ENCODE peak calls at places on chromosomes 4 and X, in ten cellular contexts. V is transverse colon, L is neural progenitor cell, X is WERI-Rb-1, A is GM13977, N is body of pancreas, K is cardiac fibroblast, G is progenitor cell of endocrine pancreas, F is suprapubic skin, S is A549. H is an unnamed sample.

GRCh38 chr4:139692300-139693012 is 26.8 kb downstream of the MGST2 start:
- DNase-seq in V (no peak), L (peak; percentile 24), X (peak; percentile 58), A (no peak), N (peak; percentile 20), K (no peak), G (no peak), F (no peak), S (peak; percentile 11), H (peak; percentile 27)

GRCh38 chr4:148574502-148574901 is 132.3 kb upstream of the NR3C2 start:
- DNase-seq in V (no peak), L (no peak), X (no peak), A (no peak), N (no peak), K (peak; percentile 42), G (no peak), F (no peak), S (no peak), H (no peak)

GRCh38 chr4:114249561-114250356 is 270.3 kb upstream of the ARSJ start:
- DNase-seq in V (no peak), L (no peak), X (no peak), A (no peak), N (no peak), K (no peak), G (no peak), F (no peak), S (no peak), H (no peak)

GRCh38 chrX:101485212-101486064 is at the start of gene ARMCX4:
- DNase-seq in V (peak; percentile 18), L (peak; percentile 82), X (peak; percentile 11), A (no peak), N (peak; percentile 75), K (peak; percentile 40), G (peak; percentile 38), F (no peak), S (no peak), H (peak; percentile 82)

GRCh38 chr4:72629540-72629939 is 60.5 kb upstream of the ADAMTS3 start:
- DNase-seq in V (no peak), L (no peak), X (no peak), A (no peak), N (no peak), K (peak; percentile 53), G (no peak), F (no peak), S (no peak), H (no peak)

GRCh38 chr4:158094413-158095110 is 78.3 kb downstream of the GASK1B start:
- DNase-seq in V (no peak), L (no peak), X (no peak), A (no peak), N (peak; percentile 64), K (peak; percentile 50), G (peak; percentile 9), F (no peak), S (peak; percentile 28), H (peak; percentile 84)

GRCh38 chr4:94621491-94622080 is 136.2 kb upstream of the BMPR1B start:
- DNase-seq in V (no peak), L (peak; percentile 64), X (peak; percentile 19), A (peak; percentile 48), N (peak; percentile 12), K (peak; percentile 73), G (no peak), F (no peak), S (peak; percentile 57), H (peak; percentile 25)

GRCh38 chrX:34918856-34919255 is 23.7 kb upstream of the FAM47B start:
- DNase-seq in V (no peak), L (peak; percentile 74), X (peak; percentile 27), A (no peak), N (peak; percentile 24), K (peak; percentile 76), G (no peak), F (no peak), S (peak; percentile 70), H (no peak)

GRCh38 chrX:14717949-14718348 is 154.9 kb downstream of the FANCB start:
- DNase-seq in V (no peak), L (no peak), X (no peak), A (no peak), N (no peak), K (no peak), G (no peak), F (no peak), S (no peak), H (no peak)

GRCh38 chr4:181258569-181258968 is 984.6 kb upstream of the TENM3 start:
- DNase-seq in V (no peak), L (peak; percentile 30), X (no peak), A (no peak), N (no peak), K (no peak), G (no peak), F (no peak), S (no peak), H (no peak)

GRCh38 chrX:3120426-3120825 is 79.2 kb downstream of the ARSF start:
- DNase-seq in V (no peak), L (no peak), X (no peak), A (no peak), N (no peak), K (no peak), G (no peak), F (no peak), S (no peak), H (no peak)

GRCh38 chr4:65538571-65538970 is 131.7 kb downstream of the EPHA5 start:
- DNase-seq in V (no peak), L (no peak), X (no peak), A (no peak), N (no peak), K (peak; percentile 69), G (no peak), F (no peak), S (peak; percentile 12), H (no peak)

GRCh38 chr4:78169728-78170127 is 112.6 kb downstream of the FRAS1 start:
- DNase-seq in V (no peak), L (no peak), X (no peak), A (no peak), N (no peak), K (no peak), G (no peak), F (no peak), S (no peak), H (no peak)

GRCh38 chr4:39085891-39086290 is 23.9 kb downstream of the KLHL5 start:
- DNase-seq in V (no peak), L (no peak), X (no peak), A (no peak), N (no peak), K (no peak), G (no peak), F (no peak), S (no peak), H (no peak)

GRCh38 chrX:140948827-140949226 is 53.6 kb upstream of the SPANXB1 start:
- DNase-seq in V (no peak), L (no peak), X (no peak), A (no peak), N (no peak), K (no peak), G (no peak), F (no peak), S (no peak), H (no peak)

GRCh38 chr4:8746523-8747466 is 124.8 kb downstream of the HMX1 start:
- DNase-seq in V (no peak), L (no peak), X (peak; percentile 4), A (no peak), N (no peak), K (no peak), G (no peak), F (peak; percentile 5), S (no peak), H (no peak)

GRCh38 chr4:8745828-8746225 is 125.8 kb downstream of the HMX1 start:
- DNase-seq in V (no peak), L (no peak), X (peak; percentile 1), A (no peak), N (no peak), K (no peak), G (no peak), F (peak; percentile 20), S (no peak), H (no peak)

GRCh38 chr4:8742546-8742945 is 129.1 kb downstream of the HMX1 start:
- DNase-seq in V (no peak), L (no peak), X (no peak), A (no peak), N (no peak), K (no peak), G (no peak), F (no peak), S (no peak), H (no peak)

GRCh38 chr4:8745036-8745827 is 126.4 kb downstream of the HMX1 start:
- DNase-seq in V (no peak), L (peak; percentile 47), X (peak; percentile 81), A (no peak), N (no peak), K (no peak), G (no peak), F (peak; percentile 18), S (no peak), H (no peak)

GRCh38 chr4:8744083-8744805 is 127.4 kb downstream of the HMX1 start:
- DNase-seq in V (no peak), L (no peak), X (peak; percentile 23), A (no peak), N (no peak), K (no peak), G (no peak), F (no peak), S (no peak), H (no peak)
- TF ChIP-seq CTCF in V (no peak), L (peak; percentile 10), X (peak; percentile 69), A (no peak), N (no peak), K (no peak), G (no peak), F (no peak), S (no peak), H (no peak)

DNA sequence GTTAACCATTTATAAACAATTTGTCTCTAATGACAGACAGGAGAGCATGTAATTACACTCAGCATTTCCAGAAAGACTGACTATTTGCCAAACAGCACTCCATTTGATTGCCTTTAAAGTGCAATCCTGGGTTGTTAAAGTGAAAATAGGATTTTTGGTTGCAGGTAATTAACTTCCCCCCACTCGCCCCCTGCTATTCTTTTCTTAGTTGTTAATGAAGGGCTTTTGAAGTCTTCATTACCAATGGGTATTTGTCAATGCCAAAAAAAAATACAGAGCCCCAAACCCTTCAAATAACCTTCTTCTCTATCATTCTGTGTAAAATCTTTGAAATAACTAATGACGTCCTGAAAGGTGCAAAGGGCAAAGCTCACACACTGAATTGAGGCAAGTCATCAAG is 825.6 kb downstream of the STPG2 start:
- DNase-seq in V (no peak), L (peak; percentile 65), X (no peak), A (no peak), N (no peak), K (no peak), G (no peak), F (no peak), S (no peak), H (no peak)
- TF ChIP-seq CTCF in V (no peak), L (no peak), X (no peak), A (no peak), N (no peak), K (no peak), G (no peak), F (no peak), S (no peak), H (no peak)

GRCh38 chr4:45453258-45453841 is 670.5 kb downstream of the GABRG1 start:
- DNase-seq in V (no peak), L (peak; percentile 68), X (peak; percentile 36), A (peak; percentile 39), N (no peak), K (peak; percentile 10), G (no peak), F (no peak), S (peak; percentile 9), H (peak; percentile 15)
- TF ChIP-seq CTCF in V (peak; percentile 43), L (peak; percentile 70), X (peak; percentile 66), A (peak; percentile 56), N (peak; percentile 35), K (peak; percentile 8), G (peak; percentile 76), F (no peak), S (no peak), H (peak; percentile 58)

GRCh38 chrX:17020371-17020770 is 73.9 kb downstream of the REPS2 start:
- DNase-seq in V (no peak), L (no peak), X (no peak), A (no peak), N (no peak), K (no peak), G (no peak), F (no peak), S (no peak), H (peak; percentile 42)
- TF ChIP-seq CTCF in V (no peak), L (no peak), X (no peak), A (no peak), N (no peak), K (no peak), G (no peak), F (no peak), S (no peak), H (no peak)